ENCODE peak calls at places on chromosomes 5 and 9, in seven cellular contexts. One of them, this sample, is unnamed.

GRCh38 chr9:36151306-36152210 is 15.0 kb downstream of the GLIPR2 start:
- DNase-seq in AG09319: no peak
- DNase-seq in nephron progenitor cell: no peak
- DNase-seq in GM20000: peak
- DNase-seq in AG04450: no peak
- DNase-seq in PC-9: no peak
- DNase-seq in PC-3: peak
- DNase-seq in this sample: peak

GRCh38 chr5:45491368-45491767 is 204.8 kb downstream of the HCN1 start:
- DNase-seq in AG09319: no peak
- DNase-seq in nephron progenitor cell: no peak
- DNase-seq in GM20000: no peak
- DNase-seq in AG04450: no peak
- DNase-seq in PC-9: no peak
- DNase-seq in PC-3: peak
- DNase-seq in this sample: no peak

GRCh38 chr9:81574399-81574798 is 114.9 kb downstream of the TLE1 start:
- DNase-seq in AG09319: no peak
- DNase-seq in nephron progenitor cell: no peak
- DNase-seq in GM20000: no peak
- DNase-seq in AG04450: no peak
- DNase-seq in PC-9: no peak
- DNase-seq in PC-3: peak
- DNase-seq in this sample: no peak

GRCh38 chr5:31477971-31478370 is 53.9 kb downstream of the DROSHA start:
- DNase-seq in AG09319: no peak
- DNase-seq in nephron progenitor cell: no peak
- DNase-seq in GM20000: no peak
- DNase-seq in AG04450: no peak
- DNase-seq in PC-9: no peak
- DNase-seq in PC-3: no peak
- DNase-seq in this sample: no peak

GRCh38 chr5:111127453-111128195 is 35.5 kb downstream of the WDR36 start:
- DNase-seq in AG09319: no peak
- DNase-seq in nephron progenitor cell: no peak
- DNase-seq in GM20000: no peak
- DNase-seq in AG04450: no peak
- DNase-seq in PC-9: peak
- DNase-seq in PC-3: peak
- DNase-seq in this sample: no peak

GRCh38 chr9:115135786-115136185 is 17.8 kb upstream of the TNC start:
- DNase-seq in AG09319: no peak
- DNase-seq in nephron progenitor cell: no peak
- DNase-seq in GM20000: no peak
- DNase-seq in AG04450: no peak
- DNase-seq in PC-9: no peak
- DNase-seq in PC-3: no peak
- DNase-seq in this sample: no peak

GRCh38 chr9:89177401-89178161 is 1.0 kb downstream of the SHC3 start:
- DNase-seq in AG09319: no peak
- DNase-seq in nephron progenitor cell: peak
- DNase-seq in GM20000: no peak
- DNase-seq in AG04450: no peak
- DNase-seq in PC-9: peak
- DNase-seq in PC-3: no peak
- DNase-seq in this sample: no peak

GRCh38 chr9:133112361-133113026 is 8.5 kb downstream of the RALGDS start:
- DNase-seq in AG09319: no peak
- DNase-seq in nephron progenitor cell: no peak
- DNase-seq in GM20000: peak
- DNase-seq in AG04450: no peak
- DNase-seq in PC-9: no peak
- DNase-seq in PC-3: no peak
- DNase-seq in this sample: peak

GRCh38 chr5:175657593-175658271 is at the start of gene HRH2:
- DNase-seq in AG09319: no peak
- DNase-seq in nephron progenitor cell: peak
- DNase-seq in GM20000: no peak
- DNase-seq in AG04450: no peak
- DNase-seq in PC-9: no peak
- DNase-seq in PC-3: no peak
- DNase-seq in this sample: peak

GRCh38 chr9:104682642-104683041 is 11.7 kb upstream of the OR13D1 start:
- DNase-seq in AG09319: peak
- DNase-seq in nephron progenitor cell: peak
- DNase-seq in GM20000: peak
- DNase-seq in AG04450: peak
- DNase-seq in PC-9: no peak
- DNase-seq in PC-3: peak
- DNase-seq in this sample: peak

GRCh38 chr5:147187163-147187562 is 47.7 kb upstream of the STK32A start:
- DNase-seq in AG09319: no peak
- DNase-seq in nephron progenitor cell: no peak
- DNase-seq in GM20000: no peak
- DNase-seq in AG04450: no peak
- DNase-seq in PC-9: no peak
- DNase-seq in PC-3: no peak
- DNase-seq in this sample: no peak

GRCh38 chr9:79220666-79221065 is 351.1 kb upstream of the TLE4 start:
- DNase-seq in AG09319: no peak
- DNase-seq in nephron progenitor cell: no peak
- DNase-seq in GM20000: no peak
- DNase-seq in AG04450: no peak
- DNase-seq in PC-9: no peak
- DNase-seq in PC-3: no peak
- DNase-seq in this sample: no peak

GRCh38 chr5:35136386-35136785 is 88.6 kb upstream of the AGXT2 start:
- DNase-seq in AG09319: peak
- DNase-seq in nephron progenitor cell: no peak
- DNase-seq in GM20000: no peak
- DNase-seq in AG04450: peak
- DNase-seq in PC-9: no peak
- DNase-seq in PC-3: peak
- DNase-seq in this sample: peak

GRCh38 chr9:91723420-91724067 is 226.5 kb downstream of the ROR2 start:
- DNase-seq in AG09319: no peak
- DNase-seq in nephron progenitor cell: no peak
- DNase-seq in GM20000: no peak
- DNase-seq in AG04450: no peak
- DNase-seq in PC-9: no peak
- DNase-seq in PC-3: no peak
- DNase-seq in this sample: no peak

GRCh38 chr5:1292139-1292538 is 2.7 kb downstream of the TERT start:
- DNase-seq in AG09319: no peak
- DNase-seq in nephron progenitor cell: no peak
- DNase-seq in GM20000: no peak
- DNase-seq in AG04450: no peak
- DNase-seq in PC-9: no peak
- DNase-seq in PC-3: no peak
- DNase-seq in this sample: no peak

GRCh38 chr9:90991953-90992352 is 190.3 kb downstream of the SYK start:
- DNase-seq in AG09319: no peak
- DNase-seq in nephron progenitor cell: no peak
- DNase-seq in GM20000: no peak
- DNase-seq in AG04450: no peak
- DNase-seq in PC-9: no peak
- DNase-seq in PC-3: peak
- DNase-seq in this sample: no peak

GRCh38 chr9:546797-547223 is 294.7 kb upstream of the DMRT1 start:
- DNase-seq in AG09319: no peak
- DNase-seq in nephron progenitor cell: no peak
- DNase-seq in GM20000: no peak
- DNase-seq in AG04450: no peak
- DNase-seq in PC-9: no peak
- DNase-seq in PC-3: no peak
- DNase-seq in this sample: no peak

GRCh38 chr5:139451878-139452660 is 10.5 kb downstream of the ECSCR start:
- DNase-seq in AG09319: no peak
- DNase-seq in nephron progenitor cell: no peak
- DNase-seq in GM20000: no peak
- DNase-seq in AG04450: no peak
- DNase-seq in PC-9: no peak
- DNase-seq in PC-3: no peak
- DNase-seq in this sample: no peak

GRCh38 chr9:8337834-8338233 is 538.3 kb upstream of the DMAC1 start:
- DNase-seq in AG09319: no peak
- DNase-seq in nephron progenitor cell: no peak
- DNase-seq in GM20000: no peak
- DNase-seq in AG04450: no peak
- DNase-seq in PC-9: no peak
- DNase-seq in PC-3: no peak
- DNase-seq in this sample: no peak

GRCh38 chr5:132444841-132445639 is 45.5 kb downstream of the IRF1 start:
- DNase-seq in AG09319: no peak
- DNase-seq in nephron progenitor cell: no peak
- DNase-seq in GM20000: no peak
- DNase-seq in AG04450: no peak
- DNase-seq in PC-9: peak
- DNase-seq in PC-3: peak
- DNase-seq in this sample: no peak

GRCh38 chr5:88837817-88838216 is 45.2 kb downstream of the MEF2C start:
- DNase-seq in AG09319: no peak
- DNase-seq in nephron progenitor cell: no peak
- DNase-seq in GM20000: no peak
- DNase-seq in AG04450: no peak
- DNase-seq in PC-9: no peak
- DNase-seq in PC-3: no peak
- DNase-seq in this sample: no peak

GRCh38 chr9:130893250-130894101 is 3.1 kb downstream of the QRFP start:
- DNase-seq in AG09319: no peak
- DNase-seq in nephron progenitor cell: peak
- DNase-seq in GM20000: no peak
- DNase-seq in AG04450: no peak
- DNase-seq in PC-9: no peak
- DNase-seq in PC-3: no peak
- DNase-seq in this sample: no peak
- TF ChIP-seq CTCF in AG09319: no peak
- TF ChIP-seq CTCF in nephron progenitor cell: peak
- TF ChIP-seq CTCF in GM20000: no peak
- TF ChIP-seq CTCF in AG04450: peak
- TF ChIP-seq CTCF in PC-9: peak
- TF ChIP-seq CTCF in PC-3: no peak
- TF ChIP-seq CTCF in this sample: no peak

DNA sequence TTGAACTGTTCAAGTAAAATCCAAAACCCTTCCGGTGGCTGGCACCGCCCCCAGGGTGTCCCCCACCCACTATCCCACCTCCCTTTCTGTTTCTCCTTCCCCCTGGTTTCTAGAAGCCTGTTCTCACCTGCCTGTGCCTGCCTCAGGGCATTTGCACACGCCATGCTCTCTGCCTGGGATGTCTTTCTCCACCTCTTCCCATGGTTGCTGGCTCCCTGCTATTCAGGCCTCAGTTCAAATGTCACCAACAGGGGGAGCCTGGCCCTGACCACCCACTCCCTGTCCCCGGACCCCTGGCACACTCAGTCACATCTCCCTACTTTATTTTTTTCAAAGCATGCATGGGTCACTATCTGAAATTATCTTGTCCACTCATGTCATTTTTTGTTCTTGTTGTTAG is 39.9 kb upstream of the EEIG1 start:
- DNase-seq in AG09319: no peak
- DNase-seq in nephron progenitor cell: peak
- DNase-seq in GM20000: peak
- DNase-seq in AG04450: no peak
- DNase-seq in PC-9: no peak
- DNase-seq in PC-3: no peak
- DNase-seq in this sample: no peak
- TF ChIP-seq CTCF in AG09319: peak
- TF ChIP-seq CTCF in nephron progenitor cell: no peak
- TF ChIP-seq CTCF in GM20000: peak
- TF ChIP-seq CTCF in AG04450: peak
- TF ChIP-seq CTCF in PC-9: peak
- TF ChIP-seq CTCF in PC-3: peak
- TF ChIP-seq CTCF in this sample: peak

DNA sequence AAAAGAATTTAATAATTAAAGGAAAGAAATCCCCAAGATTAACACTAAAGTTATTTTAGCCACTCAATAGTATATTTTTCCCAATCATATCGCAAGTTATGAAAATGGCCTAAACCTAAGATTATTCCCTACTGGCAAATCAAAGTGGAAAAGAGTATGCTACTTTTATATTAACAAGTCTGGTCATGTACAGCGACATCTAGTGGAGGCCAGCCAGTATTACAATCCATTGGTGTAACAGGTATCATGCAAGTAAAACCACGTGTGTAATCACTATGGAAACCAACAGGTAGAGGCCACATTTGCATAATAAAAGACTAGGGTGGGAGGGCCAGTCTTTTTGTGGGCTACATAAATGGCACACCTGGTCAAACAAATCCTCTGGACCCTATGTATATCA is 976.4 kb upstream of the CDH9 start:
- DNase-seq in AG09319: no peak
- DNase-seq in nephron progenitor cell: no peak
- DNase-seq in GM20000: no peak
- DNase-seq in AG04450: no peak
- DNase-seq in PC-9: peak
- DNase-seq in PC-3: peak
- DNase-seq in this sample: peak
- TF ChIP-seq CTCF in AG09319: no peak
- TF ChIP-seq CTCF in nephron progenitor cell: no peak
- TF ChIP-seq CTCF in GM20000: peak
- TF ChIP-seq CTCF in AG04450: peak
- TF ChIP-seq CTCF in PC-9: peak
- TF ChIP-seq CTCF in PC-3: peak
- TF ChIP-seq CTCF in this sample: peak

GRCh38 chr9:98383758-98384157 is 128.3 kb upstream of the TBC1D2 start:
- DNase-seq in AG09319: no peak
- DNase-seq in nephron progenitor cell: no peak
- DNase-seq in GM20000: no peak
- DNase-seq in AG04450: no peak
- DNase-seq in PC-9: no peak
- DNase-seq in PC-3: peak
- DNase-seq in this sample: no peak
- TF ChIP-seq CTCF in AG09319: no peak
- TF ChIP-seq CTCF in nephron progenitor cell: no peak
- TF ChIP-seq CTCF in GM20000: no peak
- TF ChIP-seq CTCF in AG04450: peak
- TF ChIP-seq CTCF in PC-9: no peak
- TF ChIP-seq CTCF in PC-3: no peak
- TF ChIP-seq CTCF in this sample: no peak

This sample was measured in activated CD8-positive, alpha-beta T cell treated with anti-CD3 and anti-CD28 coated beads for 36 hours.